ENCODE peak calls at places on chromosomes 2 and 18, in seven cellular contexts. Q is CD8-positive, alpha-beta memory T cell; H is cardiac muscle cell; C is effector memory CD4-positive, alpha-beta T cell; I is tibial nerve; B is RWPE2; W is heart left ventricle. U is an unnamed sample. For H3K4me1 and H3K9me3, the result is how much of the 10 kb centered on the place peaks cover.

GRCh38 chr2:201118957-201119848 is 3.2 kb downstream of the CFLAR start:
- DNase-seq in Q (no peak), H (peak), C (no peak), I (no peak), B (no peak), W (no peak), U (no peak)

GRCh38 chr2:68714866-68715265 is 19.7 kb upstream of the ARHGAP25 start:
- DNase-seq in Q (no peak), H (no peak), C (no peak), I (peak), B (no peak), W (peak), U (no peak)

GRCh38 chr2:238305092-238305862 is 15.0 kb upstream of the TRAF3IP1 start:
- DNase-seq in Q (peak), H (no peak), C (no peak), I (no peak), B (no peak), W (no peak), U (no peak)

GRCh38 chr2:65278450-65279030 is 50.9 kb downstream of the ACTR2 start:
- DNase-seq in Q (no peak), H (peak), C (no peak), I (no peak), B (no peak), W (peak), U (no peak)

GRCh38 chr2:20597868-20598183 is 53.1 kb downstream of the HS1BP3 start:
- DNase-seq in Q (peak), H (no peak), C (no peak), I (no peak), B (no peak), W (no peak), U (no peak)

GRCh38 chr2:69309336-69310048 is 77.5 kb downstream of the GFPT1 start:
- DNase-seq in Q (no peak), H (no peak), C (no peak), I (no peak), B (no peak), W (peak), U (no peak)

GRCh38 chr2:67641302-67641701 is 244.2 kb downstream of the ETAA1 start:
- DNase-seq in Q (no peak), H (no peak), C (no peak), I (no peak), B (no peak), W (no peak), U (no peak)

GRCh38 chr2:105754999-105755398 is 10.3 kb downstream of the NCK2 start:
- DNase-seq in Q (no peak), H (no peak), C (no peak), I (no peak), B (no peak), W (no peak), U (no peak)

GRCh38 chr2:28355521-28356094 is 37.0 kb upstream of the FOSL2 start:
- DNase-seq in Q (peak), H (peak), C (no peak), I (peak), B (no peak), W (peak), U (no peak)

GRCh38 chr2:42008241-42008911 is 39.4 kb upstream of the PKDCC start:
- DNase-seq in Q (no peak), H (peak), C (no peak), I (no peak), B (no peak), W (no peak), U (no peak)

GRCh38 chr2:193187816-193188215 is 993.1 kb upstream of the TMEFF2 start:
- DNase-seq in Q (no peak), H (no peak), C (no peak), I (no peak), B (no peak), W (no peak), U (no peak)

GRCh38 chr2:226792155-226792871 is 7.3 kb downstream of the IRS1 start:
- DNase-seq in Q (no peak), H (no peak), C (no peak), I (no peak), B (no peak), W (no peak), U (no peak)

GRCh38 chr2:43980902-43981301 is 14.9 kb downstream of the LRPPRC start:
- DNase-seq in Q (no peak), H (no peak), C (no peak), I (no peak), B (no peak), W (no peak), U (no peak)

GRCh38 chr18:48825101-48825745 is 125.5 kb downstream of the SMAD7 start:
- DNase-seq in Q (peak), H (peak), C (no peak), I (no peak), B (no peak), W (peak), U (peak)

GRCh38 chr2:230219419-230220331 is at the start of gene SP110:
- DNase-seq in Q (peak), H (peak), C (peak), I (peak), B (peak), W (peak), U (peak)

GRCh38 chr2:204335642-204336041 is 209.6 kb upstream of the PARD3B start:
- DNase-seq in Q (no peak), H (no peak), C (no peak), I (no peak), B (no peak), W (no peak), U (no peak)

GRCh38 chr2:2269989-2270562 is 61.0 kb downstream of the MYT1L start:
- DNase-seq in Q (no peak), H (no peak), C (no peak), I (no peak), B (no peak), W (no peak), U (no peak)

GRCh38 chr2:2590796-2591541 is 259.9 kb upstream of the MYT1L start:
- DNase-seq in Q (no peak), H (no peak), C (no peak), I (no peak), B (no peak), W (no peak), U (peak)

GRCh38 chr2:20626698-20627471 is 24.0 kb downstream of the HS1BP3 start:
- DNase-seq in Q (peak), H (no peak), C (no peak), I (no peak), B (peak), W (peak), U (no peak)

GRCh38 chr2:60553992-60554648 is 666 bp upstream of the BCL11A start:
- DNase-seq in Q (no peak), H (peak), C (no peak), I (no peak), B (no peak), W (peak), U (no peak)

GRCh38 chr2:1856481-1856880 is 112.2 kb upstream of the PXDN start:
- DNase-seq in Q (no peak), H (no peak), C (no peak), I (no peak), B (no peak), W (no peak), U (no peak)

GRCh38 chr2:70923378-70924015 is 12.2 kb upstream of the ATP6V1B1 start:
- DNase-seq in Q (no peak), H (no peak), C (no peak), I (no peak), B (no peak), W (no peak), U (no peak)

GRCh38 chr2:41922177-41922576 is 125.6 kb upstream of the PKDCC start:
- DNase-seq in Q (no peak), H (no peak), C (no peak), I (peak), B (no peak), W (no peak), U (no peak)

GRCh38 chr2:219552382-219553167 is 8.7 kb downstream of the TMEM198 start:
- DNase-seq in Q (peak), H (peak), C (peak), I (peak), B (peak), W (peak), U (peak)

GRCh38 chr2:240234503-240234951 is 94.1 kb upstream of the OTOS start:
- DNase-seq in Q (peak), H (no peak), C (no peak), I (no peak), B (no peak), W (no peak), U (no peak)

GRCh38 chr2:190315273-190315672 is 4.4 kb downstream of the HIBCH start:
- DNase-seq in Q (no peak), H (no peak), C (no peak), I (no peak), B (no peak), W (no peak), U (no peak)

GRCh38 chr2:218852911-218853667 is 6.5 kb upstream of the WNT6 start:
- DNase-seq in Q (peak), H (peak), C (peak), I (peak), B (no peak), W (peak), U (peak)

GRCh38 chr2:85844486-85844885 is 44.3 kb downstream of the ST3GAL5 start:
- DNase-seq in Q (no peak), H (no peak), C (no peak), I (no peak), B (no peak), W (no peak), U (no peak)

GRCh38 chr2:11861044-11861443 is 114.6 kb downstream of the LPIN1 start:
- DNase-seq in Q (no peak), H (no peak), C (no peak), I (no peak), B (no peak), W (no peak), U (no peak)

GRCh38 chr2:151289972-151290335 is 486 bp upstream of the NMI start:
- DNase-seq in Q (no peak), H (no peak), C (no peak), I (peak), B (no peak), W (no peak), U (no peak)

GRCh38 chr2:234495076-234495800 is 1.6 kb downstream of the ARL4C start:
- DNase-seq in Q (peak), H (no peak), C (no peak), I (no peak), B (no peak), W (no peak), U (no peak)

GRCh38 chr2:118697771-118698170 is 149.7 kb downstream of the EN1 start:
- DNase-seq in Q (no peak), H (no peak), C (no peak), I (no peak), B (no peak), W (no peak), U (peak)

GRCh38 chr2:41337956-41338355 is 709.9 kb upstream of the PKDCC start:
- DNase-seq in Q (no peak), H (no peak), C (no peak), I (no peak), B (no peak), W (no peak), U (no peak)

GRCh38 chr2:74513605-74514367 is 464 bp upstream of the TLX2 start:
- DNase-seq in Q (no peak), H (no peak), C (no peak), I (no peak), B (peak), W (no peak), U (no peak)

GRCh38 chr2:109176928-109177327 is 47.9 kb downstream of the SH3RF3 start:
- DNase-seq in Q (no peak), H (no peak), C (no peak), I (no peak), B (no peak), W (no peak), U (no peak)

GRCh38 chr2:97731274-97732050 is 18.1 kb downstream of the ZAP70 start:
- DNase-seq in Q (peak), H (no peak), C (no peak), I (no peak), B (peak), W (no peak), U (no peak)

GRCh38 chr2:43076676-43077075 is 149.7 kb downstream of the ZFP36L2 start:
- DNase-seq in Q (no peak), H (no peak), C (no peak), I (no peak), B (no peak), W (peak), U (no peak)

GRCh38 chr18:67553471-67553870 is 37.0 kb upstream of the DSEL start:
- DNase-seq in Q (no peak), H (no peak), C (no peak), I (no peak), B (no peak), W (no peak), U (no peak)

GRCh38 chr2:54957321-54957999 is 92.8 kb downstream of the RTN4 start:
- DNase-seq in Q (no peak), H (no peak), C (no peak), I (no peak), B (no peak), W (no peak), U (no peak)

GRCh38 chr2:9373047-9373446 is 50.3 kb downstream of the ITGB1BP1 start:
- DNase-seq in Q (no peak), H (no peak), C (no peak), I (no peak), B (no peak), W (no peak), U (no peak)

GRCh38 chr2:30232801-30233130 is 1.4 kb downstream of the LBH start:
- DNase-seq in Q (peak), H (no peak), C (no peak), I (no peak), B (no peak), W (no peak), U (peak)
- H3K4me3 ChIP-seq in Q (peak), H (peak), C (peak), I (peak), B (peak), W (peak), U (peak)

GRCh38 chr2:181649436-181649979 is 7.4 kb downstream of the CERKL start:
- DNase-seq in Q (no peak), H (no peak), C (no peak), I (no peak), B (no peak), W (no peak), U (no peak)

GRCh38 chr2:181648478-181649155 is 8.3 kb downstream of the CERKL start:
- DNase-seq in Q (no peak), H (no peak), C (no peak), I (no peak), B (no peak), W (no peak), U (no peak)

GRCh38 chr2:181642071-181642470 is 14.8 kb downstream of the CERKL start:
- DNase-seq in Q (no peak), H (no peak), C (no peak), I (no peak), B (no peak), W (no peak), U (no peak)

GRCh38 chr2:181643158-181643557 is 13.7 kb downstream of the CERKL start:
- DNase-seq in Q (no peak), H (no peak), C (no peak), I (no peak), B (no peak), W (no peak), U (no peak)

DNA sequence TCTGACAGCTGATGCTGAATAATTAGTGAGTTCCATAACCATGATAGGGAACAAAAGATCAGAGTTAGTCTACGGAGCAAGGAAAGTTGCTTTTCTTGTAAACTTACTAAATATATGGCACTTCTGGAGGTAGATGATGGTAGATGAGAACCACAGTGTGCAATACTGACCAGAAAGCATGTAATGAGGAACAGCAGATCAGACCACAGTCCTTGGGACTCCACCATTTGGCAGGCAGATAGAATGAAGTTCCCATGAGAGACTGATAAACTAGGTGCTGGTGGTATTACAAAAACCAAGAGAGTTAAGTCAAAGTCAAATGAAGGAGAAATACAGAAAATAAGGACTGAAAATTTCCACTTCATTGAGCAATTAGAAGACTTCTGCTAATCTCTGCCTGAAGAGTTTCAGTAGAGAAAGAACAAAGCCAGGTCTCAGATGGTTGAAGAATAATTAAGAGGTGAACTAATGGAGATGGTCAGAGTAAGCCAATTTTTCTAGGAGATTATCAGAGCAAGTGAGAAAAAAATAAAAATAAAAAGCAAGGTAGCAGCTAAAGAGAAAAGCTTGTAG is 10.4 kb downstream of the CERKL start:
- DNase-seq in Q (no peak), H (no peak), C (no peak), I (no peak), B (no peak), W (no peak), U (no peak)
- H3K4me1 ChIP-seq in Q (under half), H (under half), C (under half), I (under half), B (under half), W (under half), U (under half)

GRCh38 chr18:63149200-63149587 is 170.4 kb downstream of the BCL2 start:
- DNase-seq in Q (no peak), H (no peak), C (no peak), I (no peak), B (no peak), W (no peak), U (no peak)

GRCh38 chr18:63150326-63150725 is 169.2 kb downstream of the BCL2 start:
- DNase-seq in Q (no peak), H (no peak), C (no peak), I (no peak), B (no peak), W (no peak), U (no peak)

GRCh38 chr18:63152096-63152495 is 167.5 kb downstream of the BCL2 start:
- DNase-seq in Q (peak), H (no peak), C (no peak), I (no peak), B (no peak), W (no peak), U (no peak)

GRCh38 chr18:63152791-63153190 is 166.8 kb downstream of the BCL2 start:
- DNase-seq in Q (no peak), H (no peak), C (no peak), I (no peak), B (no peak), W (no peak), U (no peak)

GRCh38 chr18:63150942-63151421 is 168.6 kb downstream of the BCL2 start:
- DNase-seq in Q (no peak), H (no peak), C (no peak), I (no peak), B (no peak), W (no peak), U (no peak)
- H3K9me3 ChIP-seq in Q (under half), H (under half), C (under half), I (under half), B (under half), W (under half), U (under half)

GRCh38 chr2:241268306-241268705 is 47.2 kb downstream of the HDLBP start:
- DNase-seq in Q (no peak), H (no peak), C (no peak), I (no peak), B (no peak), W (no peak), U (no peak)

GRCh38 chr2:241271641-241272297 is 43.7 kb downstream of the HDLBP start:
- DNase-seq in Q (peak), H (peak), C (peak), I (peak), B (no peak), W (peak), U (peak)

GRCh38 chr2:241270531-241270930 is 44.9 kb downstream of the HDLBP start:
- DNase-seq in Q (no peak), H (no peak), C (no peak), I (no peak), B (no peak), W (no peak), U (no peak)

GRCh38 chr2:241268716-241269445 is 46.6 kb downstream of the HDLBP start:
- DNase-seq in Q (no peak), H (no peak), C (no peak), I (no peak), B (no peak), W (no peak), U (peak)

DNA sequence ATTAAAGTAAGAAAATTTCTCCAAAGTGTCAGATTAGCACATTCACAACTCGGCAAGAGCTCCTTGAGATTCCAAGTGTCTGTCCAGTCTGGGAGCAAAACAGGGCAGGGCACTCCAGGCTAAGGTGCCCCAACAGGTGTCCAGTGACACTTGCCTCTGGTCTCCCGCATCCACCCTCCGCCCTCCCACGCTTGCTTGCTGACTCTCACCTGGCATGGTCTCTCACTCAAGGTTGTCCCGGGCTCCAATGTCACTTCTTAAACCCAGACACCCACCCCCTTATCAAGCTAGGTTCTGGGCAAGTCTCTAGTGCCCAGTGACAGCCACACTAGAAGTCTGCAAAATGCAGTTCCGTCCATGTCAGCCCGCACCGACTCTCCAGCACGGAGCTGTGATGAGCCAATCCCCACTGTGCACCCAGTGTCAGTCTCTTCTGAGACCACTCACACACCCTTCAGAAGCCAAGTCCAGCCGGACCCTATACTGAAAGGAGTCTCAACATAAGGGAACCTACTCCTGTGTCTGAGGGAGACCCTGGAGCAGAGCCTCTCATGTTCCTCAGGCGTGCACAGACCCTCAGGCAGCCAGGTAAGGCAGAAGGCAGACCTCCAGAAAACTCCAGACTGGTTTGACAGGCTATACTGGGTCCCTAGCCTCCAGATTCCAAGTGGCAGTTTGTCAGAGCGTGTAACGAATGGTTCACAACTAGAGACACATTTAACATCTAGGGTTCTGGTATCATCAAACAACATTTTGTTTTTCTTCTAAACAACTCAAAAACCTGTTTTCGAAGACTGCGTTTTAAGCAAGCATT is 45.6 kb downstream of the HDLBP start:
- DNase-seq in Q (no peak), H (no peak), C (no peak), I (no peak), B (no peak), W (no peak), U (no peak)
- H3K4me3 ChIP-seq in Q (no peak), H (no peak), C (no peak), I (no peak), B (no peak), W (peak), U (no peak)

U was measured in SJSA1.